ENCODE peak calls at places on chromosomes 4 and X, in four cellular contexts. One of them, this sample, is unnamed.

GRCh38 chr4:156838761-156839160 is 132.8 kb downstream of the PDGFC start:
- DNase-seq in tibial nerve: no peak
- DNase-seq in suprapubic skin: no peak
- DNase-seq in K562: no peak
- DNase-seq in this sample: no peak

GRCh38 chr4:15410750-15411149 is 17.1 kb upstream of the C1QTNF7 start:
- DNase-seq in tibial nerve: no peak
- DNase-seq in suprapubic skin: no peak
- DNase-seq in K562: no peak
- DNase-seq in this sample: peak

GRCh38 chr4:184167576-184167975 is 50.1 kb downstream of the ENPP6 start:
- DNase-seq in tibial nerve: no peak
- DNase-seq in suprapubic skin: no peak
- DNase-seq in K562: no peak
- DNase-seq in this sample: no peak

GRCh38 chr4:81635747-81636146 is 164.0 kb upstream of the RASGEF1B start:
- DNase-seq in tibial nerve: peak
- DNase-seq in suprapubic skin: no peak
- DNase-seq in K562: peak
- DNase-seq in this sample: peak

GRCh38 chr4:141457653-141458052 is 178.7 kb upstream of the IL15 start:
- DNase-seq in tibial nerve: no peak
- DNase-seq in suprapubic skin: no peak
- DNase-seq in K562: no peak
- DNase-seq in this sample: no peak

GRCh38 chr4:68520985-68521384 is 55.1 kb downstream of the UGT2B17 start:
- DNase-seq in tibial nerve: no peak
- DNase-seq in suprapubic skin: no peak
- DNase-seq in K562: no peak
- DNase-seq in this sample: no peak

GRCh38 chrX:136031626-136032025 is 46.4 kb downstream of the SLC9A6 start:
- DNase-seq in tibial nerve: no peak
- DNase-seq in suprapubic skin: no peak
- DNase-seq in K562: no peak
- DNase-seq in this sample: no peak

GRCh38 chr4:175874290-175874689 is 62.2 kb upstream of the GPM6A start:
- DNase-seq in tibial nerve: no peak
- DNase-seq in suprapubic skin: no peak
- DNase-seq in K562: no peak
- DNase-seq in this sample: no peak

GRCh38 chrX:18888281-18888680 is 95.6 kb downstream of the PHKA2 start:
- DNase-seq in tibial nerve: no peak
- DNase-seq in suprapubic skin: no peak
- DNase-seq in K562: no peak
- DNase-seq in this sample: no peak

GRCh38 chr4:117481742-117482141 is 396.4 kb upstream of the TRAM1L1 start:
- DNase-seq in tibial nerve: no peak
- DNase-seq in suprapubic skin: no peak
- DNase-seq in K562: no peak
- DNase-seq in this sample: no peak

GRCh38 chr4:168852933-168853713 is 156.9 kb downstream of the CBR4 start:
- DNase-seq in tibial nerve: no peak
- DNase-seq in suprapubic skin: no peak
- DNase-seq in K562: no peak
- DNase-seq in this sample: no peak

GRCh38 chr4:54005475-54005874 is 58.9 kb downstream of the CHIC2 start:
- DNase-seq in tibial nerve: no peak
- DNase-seq in suprapubic skin: no peak
- DNase-seq in K562: no peak
- DNase-seq in this sample: no peak

GRCh38 chrX:138034136-138034535 is 468.2 kb downstream of the ZIC3 start:
- DNase-seq in tibial nerve: no peak
- DNase-seq in suprapubic skin: no peak
- DNase-seq in K562: peak
- DNase-seq in this sample: no peak

GRCh38 chr4:62208921-62209320 is 1008.8 kb downstream of the ADGRL3 start:
- DNase-seq in tibial nerve: no peak
- DNase-seq in suprapubic skin: no peak
- DNase-seq in K562: no peak
- DNase-seq in this sample: no peak

DNA sequence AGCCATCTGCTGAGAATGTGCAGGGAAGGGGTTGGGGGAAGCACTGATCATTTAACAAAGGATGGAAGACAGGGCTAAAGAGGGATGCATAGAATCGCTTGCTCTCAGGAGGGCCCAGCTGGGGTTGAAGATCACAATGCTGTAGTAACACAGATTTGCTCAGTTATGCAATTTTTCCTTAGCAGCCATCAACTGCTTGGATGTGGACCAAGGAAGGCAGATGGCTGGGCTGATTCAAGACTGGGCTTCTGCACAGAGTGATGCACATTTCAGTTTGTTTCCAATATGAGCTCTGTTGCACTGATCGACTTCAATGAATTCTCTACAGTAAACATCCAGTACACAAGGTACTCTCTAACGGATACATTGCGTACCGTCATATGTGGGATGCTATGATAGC is 127.8 kb upstream of the TBL1X start:
- DNase-seq in tibial nerve: peak
- DNase-seq in suprapubic skin: no peak
- DNase-seq in K562: no peak
- DNase-seq in this sample: peak
- H3K27ac ChIP-seq in tibial nerve: no peak
- H3K27ac ChIP-seq in suprapubic skin: no peak
- H3K27ac ChIP-seq in K562: no peak
- H3K27ac ChIP-seq in this sample: no peak

GRCh38 chr4:40246547-40246900 is 49.7 kb downstream of the RHOH start:
- DNase-seq in tibial nerve: no peak
- DNase-seq in suprapubic skin: no peak
- DNase-seq in K562: no peak
- DNase-seq in this sample: no peak

GRCh38 chr4:40247350-40247749 is 50.5 kb downstream of the RHOH start:
- DNase-seq in tibial nerve: no peak
- DNase-seq in suprapubic skin: no peak
- DNase-seq in K562: no peak
- DNase-seq in this sample: no peak

GRCh38 chr4:40243390-40243948 is 46.6 kb downstream of the RHOH start:
- DNase-seq in tibial nerve: no peak
- DNase-seq in suprapubic skin: no peak
- DNase-seq in K562: no peak
- DNase-seq in this sample: no peak

GRCh38 chr4:40246938-40247337 is 50.1 kb downstream of the RHOH start:
- DNase-seq in tibial nerve: no peak
- DNase-seq in suprapubic skin: no peak
- DNase-seq in K562: no peak
- DNase-seq in this sample: no peak

DNA sequence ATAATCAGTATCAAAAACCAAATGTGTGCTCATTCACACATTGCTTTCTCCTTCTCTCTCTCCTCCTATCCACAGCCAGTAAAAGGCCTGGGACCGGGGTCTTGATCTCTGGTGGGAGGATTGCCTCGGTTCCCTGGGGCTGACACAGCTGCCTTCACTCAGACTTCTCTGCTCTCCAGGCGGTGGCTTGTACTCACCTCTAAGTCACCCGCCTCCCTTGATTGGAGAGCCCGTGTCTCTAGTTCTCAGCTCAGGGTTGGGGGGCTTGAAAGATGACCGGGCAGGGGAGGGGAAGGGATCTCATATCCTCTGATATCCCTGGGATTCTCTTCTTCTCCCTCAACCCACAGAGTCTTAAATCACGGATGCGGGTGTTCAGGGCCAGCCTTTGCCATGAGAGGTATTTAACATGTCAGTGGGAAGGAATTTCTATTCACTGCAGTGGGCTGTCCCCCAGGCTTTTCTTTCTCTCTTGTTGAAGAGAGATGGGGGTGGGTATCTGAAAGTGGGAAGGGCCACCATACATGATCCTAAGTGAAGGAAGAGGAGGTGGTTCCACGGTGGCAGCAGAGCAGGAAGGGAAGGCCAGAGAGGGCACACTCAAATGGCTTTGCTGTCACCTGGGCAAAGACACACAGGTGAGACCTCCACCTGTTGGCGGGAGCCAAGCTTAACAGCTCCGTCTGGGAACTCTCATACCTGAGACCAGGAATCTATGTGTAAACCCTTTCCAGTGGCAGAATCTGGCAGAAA is 49.1 kb downstream of the RHOH start:
- DNase-seq in tibial nerve: no peak
- DNase-seq in suprapubic skin: no peak
- DNase-seq in K562: no peak
- DNase-seq in this sample: no peak
- TF ChIP-seq POLR2A in tibial nerve: no peak
- TF ChIP-seq POLR2A in suprapubic skin: no peak
- TF ChIP-seq POLR2A in K562: peak
- TF ChIP-seq POLR2A in this sample: no peak

GRCh38 chr4:55124337-55125076 is 888 bp downstream of the KDR start:
- DNase-seq in tibial nerve: no peak
- DNase-seq in suprapubic skin: no peak
- DNase-seq in K562: no peak
- DNase-seq in this sample: no peak

GRCh38 chr4:55123791-55124190 is 1.6 kb downstream of the KDR start:
- DNase-seq in tibial nerve: no peak
- DNase-seq in suprapubic skin: no peak
- DNase-seq in K562: no peak
- DNase-seq in this sample: no peak

GRCh38 chr4:55122235-55122634 is 3.2 kb downstream of the KDR start:
- DNase-seq in tibial nerve: no peak
- DNase-seq in suprapubic skin: no peak
- DNase-seq in K562: no peak
- DNase-seq in this sample: no peak

GRCh38 chr4:55118397-55118796 is 7.0 kb downstream of the KDR start:
- DNase-seq in tibial nerve: no peak
- DNase-seq in suprapubic skin: no peak
- DNase-seq in K562: no peak
- DNase-seq in this sample: no peak

DNA sequence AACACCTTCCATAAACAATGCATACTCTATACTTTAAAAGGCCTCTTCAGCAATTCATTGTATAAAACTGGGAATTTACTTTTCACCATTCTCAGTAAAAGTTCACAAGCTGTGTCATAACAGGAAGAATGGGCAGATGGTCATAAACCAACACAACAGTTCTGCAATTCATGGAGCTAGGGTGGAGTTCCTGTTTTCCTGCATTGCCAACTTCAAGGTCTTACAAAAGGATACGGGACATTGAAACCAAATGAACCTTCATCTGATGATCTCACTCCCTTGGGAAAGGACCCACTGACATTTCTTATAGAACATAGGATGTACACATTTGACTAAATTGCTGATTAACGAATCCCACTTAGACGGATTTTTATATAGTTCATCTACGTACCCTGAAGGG is 4.1 kb downstream of the KDR start:
- DNase-seq in tibial nerve: no peak
- DNase-seq in suprapubic skin: no peak
- DNase-seq in K562: no peak
- DNase-seq in this sample: no peak
- H3K4me3 ChIP-seq in tibial nerve: no peak
- H3K4me3 ChIP-seq in suprapubic skin: no peak
- H3K4me3 ChIP-seq in K562: no peak
- H3K4me3 ChIP-seq in this sample: no peak

DNA sequence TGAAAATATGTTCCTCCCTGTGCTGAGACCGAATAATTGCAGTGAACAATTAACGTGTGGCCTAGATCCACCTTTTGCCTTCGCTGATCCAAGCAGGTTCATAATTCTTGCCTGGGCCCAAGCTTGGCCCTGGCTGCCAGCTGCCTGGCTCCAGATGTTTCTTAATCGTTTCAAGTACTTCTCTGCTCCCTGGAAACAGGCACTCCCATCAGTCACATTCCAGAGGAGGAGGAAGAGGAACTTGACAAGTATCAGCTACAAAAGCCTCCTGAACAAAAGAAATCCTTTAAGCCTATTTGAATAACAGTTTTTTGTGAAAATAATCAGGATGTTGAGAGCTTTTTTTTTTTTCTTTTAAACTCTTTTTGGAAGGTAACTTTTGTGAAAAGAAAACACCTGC is 154.2 kb downstream of the PTTG2 start:
- DNase-seq in tibial nerve: no peak
- DNase-seq in suprapubic skin: no peak
- DNase-seq in K562: no peak
- DNase-seq in this sample: no peak
- H3K27ac ChIP-seq in tibial nerve: no peak
- H3K27ac ChIP-seq in suprapubic skin: no peak
- H3K27ac ChIP-seq in K562: no peak
- H3K27ac ChIP-seq in this sample: no peak

DNA sequence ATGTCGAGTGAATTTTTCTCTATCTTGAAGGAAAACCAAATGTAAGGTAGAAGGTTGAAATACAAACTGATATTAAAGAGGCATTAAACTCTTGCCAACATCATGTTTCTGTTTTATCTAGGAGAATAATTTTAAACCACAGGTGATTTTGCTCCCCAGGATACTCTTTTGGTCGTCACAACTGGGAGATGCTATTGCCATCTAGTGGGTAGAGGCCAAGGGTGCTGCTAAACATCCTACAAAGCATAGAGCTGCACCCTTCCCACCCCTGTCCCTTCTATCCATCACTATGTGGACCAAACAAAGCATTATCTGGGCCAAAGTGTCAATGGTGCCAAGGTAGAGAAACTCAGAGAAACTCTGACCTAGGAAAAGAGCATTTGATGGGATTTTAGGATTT is 154.6 kb upstream of the MAGEB2 start:
- DNase-seq in tibial nerve: no peak
- DNase-seq in suprapubic skin: no peak
- DNase-seq in K562: no peak
- DNase-seq in this sample: no peak
- TF ChIP-seq POLR2A in tibial nerve: no peak
- TF ChIP-seq POLR2A in suprapubic skin: no peak
- TF ChIP-seq POLR2A in K562: no peak
- TF ChIP-seq POLR2A in this sample: no peak

GRCh38 chrX:140918398-140919043 is 83.9 kb upstream of the SPANXB1 start:
- DNase-seq in tibial nerve: no peak
- DNase-seq in suprapubic skin: no peak
- DNase-seq in K562: peak
- DNase-seq in this sample: no peak
- H3K4me3 ChIP-seq in tibial nerve: no peak
- H3K4me3 ChIP-seq in suprapubic skin: no peak
- H3K4me3 ChIP-seq in K562: no peak
- H3K4me3 ChIP-seq in this sample: no peak

DNA sequence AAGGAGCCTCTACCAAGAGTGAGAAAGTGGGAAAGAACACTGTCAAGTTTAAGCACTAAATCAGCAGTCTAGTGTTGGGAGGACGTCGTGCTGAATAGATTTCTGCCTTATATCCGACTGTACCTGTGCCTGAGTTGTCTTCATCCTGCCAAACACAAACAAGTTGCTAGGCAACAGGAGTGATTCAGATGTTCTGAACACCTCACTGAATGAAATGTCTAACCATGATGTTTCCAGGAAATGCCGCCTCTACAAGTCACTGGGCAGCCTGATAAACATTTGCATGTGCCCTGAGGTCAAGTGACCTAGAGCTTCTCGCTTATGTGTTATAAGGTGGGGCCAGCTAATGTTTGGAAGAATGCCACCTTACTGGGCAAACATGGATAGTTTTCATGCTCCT is 37.9 kb downstream of the SGMS2 start:
- DNase-seq in tibial nerve: no peak
- DNase-seq in suprapubic skin: no peak
- DNase-seq in K562: peak
- DNase-seq in this sample: no peak
- H3K27ac ChIP-seq in tibial nerve: no peak
- H3K27ac ChIP-seq in suprapubic skin: no peak
- H3K27ac ChIP-seq in K562: no peak
- H3K27ac ChIP-seq in this sample: no peak

GRCh38 chrX:48801281-48802088 is at the start of gene HDAC6:
- DNase-seq in tibial nerve: peak
- DNase-seq in suprapubic skin: peak
- DNase-seq in K562: peak
- DNase-seq in this sample: peak
- TF ChIP-seq POLR2A in tibial nerve: no peak
- TF ChIP-seq POLR2A in suprapubic skin: no peak
- TF ChIP-seq POLR2A in K562: no peak
- TF ChIP-seq POLR2A in this sample: peak

This sample was measured in adrenal gland.